ENCODE peak calls at places on chromosomes 3 and 15, in six cellular contexts. O is K562, E is H1, X is GM12891, G is HepG2, Z is GM12878. K is an unnamed sample.
A peak's percentile ranks its signal among the peaks of the same experiment; 100 is the strongest.

GRCh38 chr3:121914081-121914998 is 20.1 kb downstream of the SLC15A2 start:
- DNase-seq in O (no peak), E (no peak), X (no peak), G (no peak), Z (no peak), K (no peak)

GRCh38 chr3:7015683-7016440 is 154.9 kb downstream of the GRM7 start:
- DNase-seq in O (no peak), E (no peak), X (no peak), G (no peak), Z (no peak), K (no peak)

GRCh38 chr3:10835406-10835805 is 19.4 kb downstream of the SLC6A11 start:
- DNase-seq in O (no peak), E (peak; percentile 49), X (no peak), G (peak; percentile 7), Z (no peak), K (no peak)

GRCh38 chr3:144556392-144556791 is 584.8 kb downstream of the DIPK2A start:
- DNase-seq in O (no peak), E (no peak), X (peak; percentile 1), G (no peak), Z (peak; percentile 44), K (no peak)

GRCh38 chr15:66815322-66815721 is 113.3 kb downstream of the SMAD6 start:
- DNase-seq in O (no peak), E (no peak), X (no peak), G (no peak), Z (no peak), K (no peak)

GRCh38 chr15:89578146-89578545 is 2.9 kb downstream of the TICRR start:
- DNase-seq in O (no peak), E (no peak), X (no peak), G (no peak), Z (no peak), K (no peak)

GRCh38 chr3:178195824-178196223 is 340.4 kb upstream of the KCNMB2 start:
- DNase-seq in O (peak; percentile 56), E (no peak), X (no peak), G (no peak), Z (no peak), K (no peak)

GRCh38 chr15:41666353-41666920 is 6.2 kb downstream of the MGA start:
- DNase-seq in O (no peak), E (no peak), X (no peak), G (no peak), Z (no peak), K (no peak)

GRCh38 chr3:122003112-122003511 is 18.9 kb downstream of the ILDR1 start:
- DNase-seq in O (no peak), E (no peak), X (no peak), G (no peak), Z (no peak), K (no peak)

GRCh38 chr3:133891662-133892389 is 3.9 kb downstream of the RAB6B start:
- DNase-seq in O (no peak), E (peak; percentile 31), X (no peak), G (no peak), Z (no peak), K (no peak)

GRCh38 chr15:42214600-42214999 is 6.5 kb upstream of the VPS39 start:
- DNase-seq in O (no peak), E (no peak), X (no peak), G (no peak), Z (no peak), K (no peak)

GRCh38 chr3:72628065-72628464 is 220.2 kb downstream of the SHQ1 start:
- DNase-seq in O (no peak), E (no peak), X (no peak), G (no peak), Z (no peak), K (no peak)

GRCh38 chr15:92091155-92091734 is 237.7 kb downstream of the SLCO3A1 start:
- DNase-seq in O (peak; percentile 64), E (peak; percentile 94), X (no peak), G (peak; percentile 28), Z (no peak), K (no peak)

GRCh38 chr3:55873523-55874254 is 386.6 kb upstream of the WNT5A start:
- DNase-seq in O (no peak), E (no peak), X (no peak), G (peak; percentile 4), Z (no peak), K (no peak)

GRCh38 chr3:120415756-120416155 is 35.0 kb downstream of the FSTL1 start:
- DNase-seq in O (no peak), E (no peak), X (no peak), G (no peak), Z (no peak), K (no peak)

GRCh38 chr3:120418446-120418845 is 32.3 kb downstream of the FSTL1 start:
- DNase-seq in O (no peak), E (no peak), X (no peak), G (no peak), Z (no peak), K (no peak)

GRCh38 chr3:120416868-120417267 is 33.9 kb downstream of the FSTL1 start:
- DNase-seq in O (no peak), E (no peak), X (peak; percentile 26), G (no peak), Z (no peak), K (no peak)

GRCh38 chr3:120418866-120419490 is 31.8 kb downstream of the FSTL1 start:
- DNase-seq in O (peak; percentile 21), E (no peak), X (peak; percentile 23), G (peak; percentile 76), Z (no peak), K (peak; percentile 14)

GRCh38 chr3:120417272-120417911 is 33.4 kb downstream of the FSTL1 start:
- DNase-seq in O (peak; percentile 86), E (peak; percentile 93), X (peak; percentile 77), G (peak; percentile 89), Z (peak; percentile 90), K (peak; percentile 69)
- TF ChIP-seq POLR2A in O (no peak), E (no peak), X (no peak), G (no peak), Z (no peak), K (no peak)

GRCh38 chr3:159669024-159669476 is 319.6 kb upstream of the IL12A start:
- DNase-seq in O (no peak), E (no peak), X (no peak), G (no peak), Z (no peak), K (no peak)
- TF ChIP-seq TAF1 in O (no peak), E (no peak), X (no peak), G (no peak), Z (no peak), K (no peak)

GRCh38 chr3:42778644-42779043 is 5.6 kb upstream of the CCDC13 start:
- DNase-seq in O (no peak), E (no peak), X (no peak), G (no peak), Z (no peak), K (no peak)
- TF ChIP-seq POLR2AphosphoS5 in O (no peak), E (no peak), X (no peak), G (no peak), Z (no peak), K (no peak)

DNA sequence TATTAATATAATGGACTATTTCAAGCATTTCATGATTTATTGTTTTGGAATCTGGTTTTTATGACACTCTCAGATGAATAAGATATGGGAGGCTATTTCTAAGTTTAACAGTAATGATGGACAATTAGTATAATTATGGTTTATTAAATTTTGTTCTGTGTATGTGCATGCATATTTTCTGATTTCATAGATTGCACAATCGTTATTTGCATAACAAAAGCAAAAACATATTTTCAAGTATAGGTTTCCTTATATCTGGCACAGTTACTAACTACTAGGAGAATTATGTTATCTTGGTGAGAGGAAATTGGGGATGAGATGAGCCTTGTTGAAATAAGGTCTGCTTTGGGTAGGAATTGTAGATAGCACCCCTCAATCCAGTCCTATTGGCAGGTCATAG is 413.1 kb downstream of the MCTP2 start:
- DNase-seq in O (no peak), E (no peak), X (no peak), G (no peak), Z (no peak), K (no peak)
- TF ChIP-seq POLR2A in O (no peak), E (no peak), X (no peak), G (no peak), Z (no peak), K (no peak)